ENCODE peak calls at places on chromosomes 13 and 19, in nine cellular contexts. L is HCT116, I is Panc1, J is GM12892, V is SK-N-SH, R is breast epithelium, T is GM23338, W is spleen, Q is suprapubic skin. A is an unnamed sample.

GRCh38 chr19:8505680-8506401 is 3.4 kb upstream of the PRAM1 start:
- DNase-seq in Q (peak; percentile 89), I (no peak), V (peak; percentile 98), L (no peak), J (peak; percentile 86), R (peak; percentile 81), W (peak; percentile 94), T (peak; percentile 92), A (peak; percentile 83)

GRCh38 chr13:91381371-91381770 is 17.1 kb upstream of the GPC5 start:
- DNase-seq in V (peak; percentile 14), T (no peak), W (no peak), I (no peak), L (no peak), J (no peak), R (no peak), Q (no peak), A (no peak)

GRCh38 chr19:40302224-40303011 is 17.3 kb upstream of the AKT2 start:
- DNase-seq in W (peak; percentile 14), T (no peak), L (no peak), J (no peak), Q (peak; percentile 26), V (no peak), R (no peak), I (no peak), A (no peak)

GRCh38 chr19:13079542-13079986 is 23.1 kb downstream of the LYL1 start:
- DNase-seq in L (no peak), R (no peak), T (no peak), J (no peak), W (no peak), V (peak; percentile 66), Q (no peak), I (no peak), A (peak; percentile 77)

GRCh38 chr13:46624821-46625220 is 71.9 kb downstream of the LRCH1 start:
- DNase-seq in W (no peak), V (no peak), Q (no peak), I (no peak), J (no peak), L (no peak), T (no peak), R (no peak), A (no peak)

GRCh38 chr19:4910594-4911273 is 1.4 kb downstream of the UHRF1 start:
- DNase-seq in R (no peak), I (no peak), T (no peak), J (no peak), V (peak; percentile 62), L (no peak), Q (no peak), W (no peak), A (no peak)

GRCh38 chr13:48816696-48817095 is 159.0 kb upstream of the FNDC3A start:
- DNase-seq in Q (no peak), W (no peak), L (no peak), J (no peak), R (no peak), V (no peak), I (no peak), T (no peak), A (no peak)

GRCh38 chr19:41646589-41647204 is 19.8 kb upstream of the CEACAM4 start:
- DNase-seq in L (peak; percentile 3), V (peak; percentile 39), I (no peak), J (no peak), Q (no peak), T (peak; percentile 78), R (no peak), W (peak; percentile 84), A (no peak)

GRCh38 chr13:27022571-27023311 is 148.9 kb downstream of the USP12 start:
- DNase-seq in J (no peak), T (no peak), L (no peak), V (no peak), I (peak; percentile 55), R (peak; percentile 60), W (no peak), Q (no peak), A (peak; percentile 49)

GRCh38 chr19:8702350-8702749 is 3.8 kb upstream of the ACTL9 start:
- DNase-seq in T (no peak), I (no peak), R (no peak), L (no peak), Q (no peak), V (no peak), J (no peak), W (no peak), A (no peak)

GRCh38 chr19:10654610-10655456 is 687 bp downstream of the ILF3 start:
- DNase-seq in L (no peak), R (no peak), I (no peak), W (peak; percentile 92), T (peak; percentile 95), J (peak; percentile 85), V (peak; percentile 95), Q (peak; percentile 86), A (peak; percentile 35)
- TF ChIP-seq POLR2AphosphoS5 in L (peak; percentile 42), R (no peak), I (peak; percentile 5), W (no peak), T (peak; percentile 49), J (no peak), V (peak; percentile 45), Q (no peak), A (no peak)

GRCh38 chr13:97878421-97879375 is 74.8 kb upstream of the IPO5 start:
- DNase-seq in T (no peak), J (no peak), R (no peak), I (no peak), W (no peak), L (no peak), V (no peak), Q (no peak), A (no peak)

GRCh38 chr13:97883356-97883755 is 70.1 kb upstream of the IPO5 start:
- DNase-seq in T (no peak), Q (no peak), W (no peak), V (no peak), R (no peak), I (no peak), J (no peak), L (no peak), A (no peak)

GRCh38 chr13:97881556-97881955 is 71.9 kb upstream of the IPO5 start:
- DNase-seq in L (no peak), V (no peak), J (no peak), I (no peak), W (no peak), Q (no peak), R (no peak), T (no peak), A (no peak)

GRCh38 chr13:97880298-97880675 is 73.2 kb upstream of the IPO5 start:
- DNase-seq in T (no peak), V (no peak), L (no peak), R (no peak), W (no peak), I (no peak), J (no peak), Q (no peak), A (no peak)

GRCh38 chr13:97879646-97880297 is 73.7 kb upstream of the IPO5 start:
- DNase-seq in R (no peak), V (no peak), L (peak; percentile 12), Q (no peak), J (no peak), W (no peak), T (peak; percentile 39), I (no peak), A (no peak)
- TF ChIP-seq POLR2AphosphoS5 in R (no peak), V (peak; percentile 65), L (no peak), Q (no peak), J (no peak), W (no peak), T (no peak), I (no peak), A (no peak)

GRCh38 chr13:73070451-73070850 is 11.6 kb downstream of the KLF5 start:
- DNase-seq in T (no peak), J (no peak), W (no peak), Q (no peak), V (no peak), L (no peak), I (no peak), R (no peak), A (no peak)

GRCh38 chr13:73074101-73074500 is 15.3 kb downstream of the KLF5 start:
- DNase-seq in I (no peak), T (no peak), J (no peak), L (no peak), Q (no peak), W (no peak), V (no peak), R (no peak), A (no peak)

GRCh38 chr13:73075546-73075945 is 16.7 kb downstream of the KLF5 start:
- DNase-seq in R (no peak), Q (no peak), W (no peak), I (no peak), T (peak; percentile 91), J (no peak), V (no peak), L (no peak), A (peak; percentile 57)

GRCh38 chr13:73073050-73073449 is 14.2 kb downstream of the KLF5 start:
- DNase-seq in I (no peak), L (no peak), R (no peak), Q (no peak), T (no peak), W (no peak), V (no peak), J (no peak), A (no peak)

DNA sequence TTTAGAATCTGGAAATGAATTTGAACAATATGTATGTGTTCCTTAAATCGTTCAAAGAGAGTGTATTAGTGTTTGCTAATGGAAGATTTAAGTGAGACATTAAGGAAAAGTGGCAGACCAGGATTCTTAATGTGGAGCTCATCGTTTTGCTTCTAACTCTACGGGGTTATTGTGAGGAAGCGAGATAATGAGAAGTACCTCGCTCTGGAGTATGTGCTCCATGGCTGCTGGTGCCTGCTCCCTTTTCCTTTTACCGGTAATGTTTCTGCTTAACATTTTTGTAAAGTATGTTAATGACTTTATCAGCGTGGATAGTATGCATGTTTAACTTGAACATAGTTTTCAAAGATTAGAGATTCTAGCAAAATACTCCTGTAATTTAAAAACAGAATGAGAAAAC is 13.7 kb downstream of the KLF5 start:
- DNase-seq in R (no peak), L (no peak), V (no peak), T (no peak), Q (no peak), J (no peak), I (no peak), W (no peak), A (no peak)
- TF ChIP-seq POLR2AphosphoS5 in R (no peak), L (no peak), V (no peak), T (no peak), Q (no peak), J (no peak), I (no peak), W (no peak), A (no peak)

GRCh38 chr13:52785721-52786120 is 46.1 kb upstream of the CNMD start:
- DNase-seq in Q (no peak), R (no peak), T (no peak), J (no peak), I (no peak), W (no peak), L (peak; percentile 49), V (no peak), A (no peak)

GRCh38 chr13:52787212-52787611 is 47.6 kb upstream of the CNMD start:
- DNase-seq in J (no peak), T (no peak), W (no peak), I (no peak), R (no peak), L (no peak), Q (no peak), V (no peak), A (no peak)

GRCh38 chr13:52784591-52785340 is 45.1 kb upstream of the CNMD start:
- DNase-seq in Q (no peak), L (no peak), T (no peak), R (no peak), V (no peak), W (no peak), I (no peak), J (no peak), A (no peak)

GRCh38 chr13:52788011-52788410 is 48.4 kb upstream of the CNMD start:
- DNase-seq in I (no peak), L (no peak), V (no peak), Q (no peak), R (no peak), W (no peak), J (no peak), T (no peak), A (no peak)

GRCh38 chr13:52786747-52787146 is 47.1 kb upstream of the CNMD start:
- DNase-seq in V (no peak), W (no peak), Q (no peak), J (no peak), R (no peak), I (no peak), T (no peak), L (peak; percentile 67), A (no peak)
- TF ChIP-seq POLR2AphosphoS5 in V (no peak), W (no peak), Q (no peak), J (no peak), R (no peak), I (no peak), T (no peak), L (no peak), A (no peak)

A was measured in stomach.